ENCODE peak calls at places on chromosomes 1 and 21, in seven cellular contexts. J is activated naive CD4-positive, alpha-beta T cell treated with Interleukin-2 at 50 U/mL for 16 hours; T is stimulated activated CD8-positive, alpha-beta memory T cell treated with anti-CD3 and anti-CD28 coated beads, Interleukin-2, amount 100 ng/mL, for 48 hours; Z is neuronal stem cell; P is hepatocyte; O is NCI-H1105; R is nephron progenitor cell. B is an unnamed sample.

GRCh38 chr1:36625253-36625958 is 142.7 kb upstream of the CSF3R start:
- DNase-seq in J (no peak), T (no peak), Z (no peak), P (no peak), O (no peak), R (no peak), B (no peak)

GRCh38 chr1:117535776-117536175 is 70.1 kb upstream of the TENT5C start:
- DNase-seq in J (no peak), T (no peak), Z (no peak), P (no peak), O (no peak), R (no peak), B (no peak)

GRCh38 chr1:115670476-115671175 is 28.9 kb downstream of the VANGL1 start:
- DNase-seq in J (no peak), T (no peak), Z (no peak), P (no peak), O (peak), R (peak), B (no peak)

GRCh38 chr1:28577738-28578536 is 14.1 kb upstream of the RAB42 start:
- DNase-seq in J (no peak), T (no peak), Z (no peak), P (no peak), O (no peak), R (no peak), B (no peak)

GRCh38 chr1:177130426-177130825 is 34.1 kb downstream of the ASTN1 start:
- DNase-seq in J (no peak), T (no peak), Z (no peak), P (no peak), O (no peak), R (no peak), B (no peak)

GRCh38 chr1:165129568-165130164 is 226.8 kb downstream of the LMX1A start:
- DNase-seq in J (no peak), T (peak), Z (peak), P (peak), O (peak), R (peak), B (no peak)

GRCh38 chr1:17118268-17118667 is 983 bp downstream of the PADI2 start:
- DNase-seq in J (no peak), T (no peak), Z (no peak), P (no peak), O (no peak), R (no peak), B (no peak)

GRCh38 chr21:38806942-38807284 is 1.2 kb downstream of the ETS2 start:
- DNase-seq in J (no peak), T (no peak), Z (no peak), P (no peak), O (peak), R (no peak), B (no peak)

GRCh38 chr21:42624095-42624830 is 29.2 kb upstream of the PDE9A start:
- DNase-seq in J (no peak), T (no peak), Z (no peak), P (peak), O (no peak), R (no peak), B (no peak)

GRCh38 chr1:118247593-118247992 is 62.6 kb upstream of the SPAG17 start:
- DNase-seq in J (no peak), T (no peak), Z (no peak), P (no peak), O (peak), R (no peak), B (no peak)

GRCh38 chr1:5771788-5772187 is 220.4 kb downstream of the NPHP4 start:
- DNase-seq in J (no peak), T (no peak), Z (no peak), P (no peak), O (no peak), R (no peak), B (no peak)

GRCh38 chr1:75630004-75630403 is 19.1 kb upstream of the SLC44A5 start:
- DNase-seq in J (no peak), T (no peak), Z (peak), P (no peak), O (no peak), R (no peak), B (no peak)

GRCh38 chr1:70503358-70503757 is 92.3 kb downstream of the CTH start:
- DNase-seq in J (no peak), T (no peak), Z (no peak), P (no peak), O (no peak), R (no peak), B (no peak)

GRCh38 chr1:165898837-165899236 is 71.4 kb downstream of the UCK2 start:
- DNase-seq in J (no peak), T (no peak), Z (no peak), P (peak), O (no peak), R (no peak), B (no peak)